ENCODE peak calls at places on chromosomes 6 and 20, in nine cellular contexts. One of them, this sample, is unnamed.

GRCh38 chr20:43925215-43925614 is 10.6 kb downstream of the TOX2 start:
- DNase-seq in IMR-90: no peak
- DNase-seq in GM13976: peak; percentile 53
- DNase-seq in nephron progenitor cell: no peak
- DNase-seq in AG09319: no peak
- DNase-seq in progenitor cell of endocrine pancreas: no peak
- DNase-seq in transverse colon: no peak
- DNase-seq in body of pancreas: no peak
- DNase-seq in neural progenitor cell: no peak
- DNase-seq in this sample: no peak

GRCh38 chr6:158213925-158214674 is 46.0 kb downstream of the GTF2H5 start:
- DNase-seq in transverse colon: peak; percentile 70
- DNase-seq in GM13976: peak; percentile 80
- DNase-seq in IMR-90: peak; percentile 83
- DNase-seq in neural progenitor cell: peak; percentile 78
- DNase-seq in progenitor cell of endocrine pancreas: peak; percentile 21
- DNase-seq in nephron progenitor cell: peak; percentile 43
- DNase-seq in body of pancreas: peak; percentile 74
- DNase-seq in AG09319: no peak
- DNase-seq in this sample: peak; percentile 80

GRCh38 chr6:166112580-166112979 is 55.1 kb downstream of the TBXT start:
- DNase-seq in GM13976: no peak
- DNase-seq in AG09319: no peak
- DNase-seq in neural progenitor cell: no peak
- DNase-seq in transverse colon: no peak
- DNase-seq in nephron progenitor cell: no peak
- DNase-seq in IMR-90: peak; percentile 53
- DNase-seq in progenitor cell of endocrine pancreas: no peak
- DNase-seq in body of pancreas: no peak
- DNase-seq in this sample: peak; percentile 76

GRCh38 chr6:160275511-160276003 is 16.9 kb upstream of the SLC22A2 start:
- DNase-seq in neural progenitor cell: no peak
- DNase-seq in AG09319: no peak
- DNase-seq in IMR-90: no peak
- DNase-seq in GM13976: no peak
- DNase-seq in progenitor cell of endocrine pancreas: no peak
- DNase-seq in nephron progenitor cell: no peak
- DNase-seq in transverse colon: no peak
- DNase-seq in body of pancreas: no peak
- DNase-seq in this sample: no peak

GRCh38 chr6:146433881-146434741 is 109.5 kb upstream of the RAB32 start:
- DNase-seq in IMR-90: no peak
- DNase-seq in progenitor cell of endocrine pancreas: no peak
- DNase-seq in body of pancreas: peak; percentile 27
- DNase-seq in AG09319: no peak
- DNase-seq in nephron progenitor cell: peak; percentile 41
- DNase-seq in transverse colon: no peak
- DNase-seq in neural progenitor cell: peak; percentile 64
- DNase-seq in GM13976: peak; percentile 8
- DNase-seq in this sample: no peak

GRCh38 chr20:58277578-58278344 is 31.8 kb upstream of the RAB22A start:
- DNase-seq in body of pancreas: no peak
- DNase-seq in progenitor cell of endocrine pancreas: no peak
- DNase-seq in transverse colon: no peak
- DNase-seq in neural progenitor cell: no peak
- DNase-seq in GM13976: no peak
- DNase-seq in AG09319: no peak
- DNase-seq in nephron progenitor cell: no peak
- DNase-seq in IMR-90: no peak
- DNase-seq in this sample: no peak

GRCh38 chr20:49508435-49509199 is 26.1 kb upstream of the KCNB1 start:
- DNase-seq in neural progenitor cell: peak; percentile 76
- DNase-seq in IMR-90: peak; percentile 45
- DNase-seq in progenitor cell of endocrine pancreas: no peak
- DNase-seq in AG09319: no peak
- DNase-seq in body of pancreas: peak; percentile 12
- DNase-seq in transverse colon: no peak
- DNase-seq in nephron progenitor cell: peak; percentile 28
- DNase-seq in GM13976: peak; percentile 73
- DNase-seq in this sample: peak; percentile 57

GRCh38 chr6:47097092-47097945 is 55.2 kb upstream of the ADGRF1 start:
- DNase-seq in IMR-90: peak; percentile 85
- DNase-seq in GM13976: peak; percentile 61
- DNase-seq in neural progenitor cell: peak; percentile 76
- DNase-seq in progenitor cell of endocrine pancreas: peak; percentile 40
- DNase-seq in body of pancreas: peak; percentile 87
- DNase-seq in AG09319: peak; percentile 69
- DNase-seq in nephron progenitor cell: peak; percentile 48
- DNase-seq in transverse colon: peak; percentile 74
- DNase-seq in this sample: peak; percentile 87

GRCh38 chr6:33278392-33278741 is 1.4 kb downstream of the B3GALT4 start:
- DNase-seq in neural progenitor cell: no peak
- DNase-seq in nephron progenitor cell: no peak
- DNase-seq in AG09319: no peak
- DNase-seq in body of pancreas: no peak
- DNase-seq in IMR-90: no peak
- DNase-seq in GM13976: no peak
- DNase-seq in transverse colon: no peak
- DNase-seq in progenitor cell of endocrine pancreas: no peak
- DNase-seq in this sample: no peak

GRCh38 chr6:33280539-33280938 is 3.6 kb downstream of the B3GALT4 start:
- DNase-seq in body of pancreas: no peak
- DNase-seq in transverse colon: no peak
- DNase-seq in nephron progenitor cell: no peak
- DNase-seq in neural progenitor cell: no peak
- DNase-seq in IMR-90: no peak
- DNase-seq in progenitor cell of endocrine pancreas: no peak
- DNase-seq in AG09319: no peak
- DNase-seq in GM13976: no peak
- DNase-seq in this sample: no peak

GRCh38 chr6:33278810-33279209 is 1.9 kb downstream of the B3GALT4 start:
- DNase-seq in GM13976: no peak
- DNase-seq in transverse colon: no peak
- DNase-seq in IMR-90: no peak
- DNase-seq in progenitor cell of endocrine pancreas: no peak
- DNase-seq in neural progenitor cell: no peak
- DNase-seq in nephron progenitor cell: no peak
- DNase-seq in AG09319: no peak
- DNase-seq in body of pancreas: no peak
- DNase-seq in this sample: no peak

GRCh38 chr6:33279257-33279695 is 2.4 kb downstream of the B3GALT4 start:
- DNase-seq in progenitor cell of endocrine pancreas: no peak
- DNase-seq in transverse colon: no peak
- DNase-seq in nephron progenitor cell: no peak
- DNase-seq in GM13976: no peak
- DNase-seq in IMR-90: no peak
- DNase-seq in body of pancreas: no peak
- DNase-seq in neural progenitor cell: no peak
- DNase-seq in AG09319: no peak
- DNase-seq in this sample: no peak

DNA sequence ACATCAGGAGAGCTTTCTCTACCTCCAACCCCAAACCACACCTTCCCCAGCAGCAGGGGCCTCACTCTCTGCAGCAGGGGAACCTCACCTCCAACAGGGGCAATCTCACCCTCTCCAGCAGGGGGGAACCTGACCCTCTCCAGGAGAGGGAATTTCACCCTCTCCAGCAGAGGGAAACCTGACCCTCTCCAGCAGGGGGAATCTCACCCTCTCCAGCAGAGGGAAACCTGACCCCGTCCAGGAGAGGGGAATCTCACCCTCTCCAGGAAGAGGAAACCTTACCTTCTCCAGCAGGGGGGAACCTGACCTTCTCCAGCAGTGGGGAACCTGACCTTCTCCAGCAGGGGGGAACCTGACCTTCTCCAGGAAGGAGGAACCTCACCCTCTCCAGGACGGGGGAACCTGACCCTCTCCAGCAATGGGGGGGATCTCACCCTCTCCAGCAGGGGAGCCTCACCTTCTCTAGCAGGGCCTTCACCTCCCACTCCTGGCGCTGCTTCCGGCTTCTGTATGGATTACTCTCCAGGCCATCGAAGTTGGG is 3.1 kb downstream of the B3GALT4 start:
- DNase-seq in nephron progenitor cell: peak; percentile 58
- DNase-seq in IMR-90: peak; percentile 64
- DNase-seq in transverse colon: no peak
- DNase-seq in body of pancreas: no peak
- DNase-seq in GM13976: no peak
- DNase-seq in AG09319: no peak
- DNase-seq in progenitor cell of endocrine pancreas: peak; percentile 42
- DNase-seq in neural progenitor cell: peak; percentile 56
- DNase-seq in this sample: peak; percentile 74
- TF ChIP-seq CTCF in nephron progenitor cell: peak; percentile 56
- TF ChIP-seq CTCF in IMR-90: peak; percentile 83
- TF ChIP-seq CTCF in transverse colon: peak; percentile 67
- TF ChIP-seq CTCF in body of pancreas: peak; percentile 34
- TF ChIP-seq CTCF in GM13976: peak; percentile 6
- TF ChIP-seq CTCF in AG09319: peak; percentile 33
- TF ChIP-seq CTCF in progenitor cell of endocrine pancreas: peak; percentile 60
- TF ChIP-seq CTCF in neural progenitor cell: peak; percentile 52
- TF ChIP-seq CTCF in this sample: peak; percentile 72

GRCh38 chr20:1857403-1857941 is 37.7 kb upstream of the SIRPA start:
- DNase-seq in GM13976: no peak
- DNase-seq in AG09319: no peak
- DNase-seq in progenitor cell of endocrine pancreas: no peak
- DNase-seq in body of pancreas: no peak
- DNase-seq in IMR-90: no peak
- DNase-seq in transverse colon: no peak
- DNase-seq in nephron progenitor cell: no peak
- DNase-seq in neural progenitor cell: no peak
- DNase-seq in this sample: no peak
- TF ChIP-seq CTCF in GM13976: no peak
- TF ChIP-seq CTCF in AG09319: no peak
- TF ChIP-seq CTCF in progenitor cell of endocrine pancreas: no peak
- TF ChIP-seq CTCF in body of pancreas: no peak
- TF ChIP-seq CTCF in IMR-90: no peak
- TF ChIP-seq CTCF in transverse colon: no peak
- TF ChIP-seq CTCF in nephron progenitor cell: no peak
- TF ChIP-seq CTCF in neural progenitor cell: no peak
- TF ChIP-seq CTCF in this sample: no peak

GRCh38 chr6:5261545-5262109 is 314 bp downstream of the FARS2 start:
- DNase-seq in body of pancreas: no peak
- DNase-seq in IMR-90: no peak
- DNase-seq in GM13976: no peak
- DNase-seq in AG09319: no peak
- DNase-seq in nephron progenitor cell: no peak
- DNase-seq in neural progenitor cell: no peak
- DNase-seq in transverse colon: no peak
- DNase-seq in progenitor cell of endocrine pancreas: no peak
- DNase-seq in this sample: no peak

GRCh38 chr6:5259428-5259827 is 1.3 kb downstream of the LYRM4 start:
- DNase-seq in progenitor cell of endocrine pancreas: no peak
- DNase-seq in neural progenitor cell: no peak
- DNase-seq in IMR-90: no peak
- DNase-seq in AG09319: no peak
- DNase-seq in nephron progenitor cell: no peak
- DNase-seq in GM13976: no peak
- DNase-seq in body of pancreas: no peak
- DNase-seq in transverse colon: no peak
- DNase-seq in this sample: no peak

GRCh38 chr6:5257400-5257799 is 3.4 kb downstream of the LYRM4 start:
- DNase-seq in progenitor cell of endocrine pancreas: no peak
- DNase-seq in GM13976: no peak
- DNase-seq in AG09319: no peak
- DNase-seq in neural progenitor cell: no peak
- DNase-seq in body of pancreas: no peak
- DNase-seq in IMR-90: no peak
- DNase-seq in transverse colon: no peak
- DNase-seq in nephron progenitor cell: no peak
- DNase-seq in this sample: no peak

GRCh38 chr6:5260111-5260620 is 584 bp downstream of the LYRM4 start:
- DNase-seq in progenitor cell of endocrine pancreas: peak; percentile 41
- DNase-seq in nephron progenitor cell: peak; percentile 44
- DNase-seq in AG09319: no peak
- DNase-seq in transverse colon: peak; percentile 72
- DNase-seq in body of pancreas: peak; percentile 75
- DNase-seq in neural progenitor cell: peak; percentile 77
- DNase-seq in IMR-90: peak; percentile 39
- DNase-seq in GM13976: peak; percentile 82
- DNase-seq in this sample: peak; percentile 81

DNA sequence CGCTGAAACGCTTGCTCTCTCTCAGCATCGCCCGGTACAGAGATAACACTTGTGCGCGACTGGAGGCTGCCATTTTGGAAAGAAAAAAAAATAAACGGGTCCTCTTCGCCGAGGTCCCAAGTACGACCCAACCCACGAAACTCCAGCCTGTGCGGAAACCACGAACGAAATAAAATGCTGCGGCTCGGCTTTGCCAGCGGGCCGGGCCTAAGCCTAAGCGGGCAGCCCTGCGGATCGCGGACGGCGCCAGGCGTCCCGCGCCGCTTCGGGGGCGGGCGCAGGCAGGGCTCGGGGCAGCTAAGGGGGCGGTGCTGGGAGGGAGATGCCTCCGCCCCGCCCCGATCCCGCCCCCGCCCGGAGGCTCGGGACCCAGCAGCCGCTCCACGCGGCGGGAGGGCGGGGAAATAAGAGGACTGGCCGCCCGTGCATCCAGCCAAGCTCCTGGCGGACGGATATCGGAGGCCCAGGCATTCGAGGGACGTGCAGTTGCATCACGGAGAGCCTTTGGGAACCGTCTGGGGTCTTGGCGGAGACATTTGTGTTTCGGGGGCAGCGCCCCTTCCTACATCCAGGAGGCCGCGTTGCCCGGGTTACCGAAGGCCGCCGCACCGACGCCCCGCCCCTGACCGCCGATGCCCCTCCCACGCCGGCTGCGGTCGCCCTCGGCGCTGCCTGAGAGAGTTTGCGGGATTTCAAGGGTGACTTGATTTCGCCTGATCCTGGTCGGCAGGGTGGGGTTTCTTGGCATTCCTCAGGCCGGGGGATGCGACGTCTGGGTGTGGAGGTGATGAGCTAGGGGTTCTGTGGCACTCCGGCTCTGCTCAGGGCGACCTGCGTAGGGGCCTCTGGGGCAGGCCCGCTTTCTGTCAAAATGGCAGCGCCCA is at the start of the genes FARS2 and LYRM4:
- DNase-seq in nephron progenitor cell: peak; percentile 96
- DNase-seq in progenitor cell of endocrine pancreas: peak; percentile 81
- DNase-seq in GM13976: peak; percentile 95
- DNase-seq in IMR-90: peak; percentile 73
- DNase-seq in body of pancreas: peak; percentile 89
- DNase-seq in neural progenitor cell: peak; percentile 95
- DNase-seq in AG09319: peak; percentile 24
- DNase-seq in transverse colon: peak; percentile 91
- DNase-seq in this sample: peak; percentile 93
- TF ChIP-seq CTCF in nephron progenitor cell: peak; percentile 17
- TF ChIP-seq CTCF in progenitor cell of endocrine pancreas: peak; percentile 50
- TF ChIP-seq CTCF in GM13976: peak; percentile 12
- TF ChIP-seq CTCF in IMR-90: peak; percentile 13
- TF ChIP-seq CTCF in body of pancreas: no peak
- TF ChIP-seq CTCF in neural progenitor cell: peak; percentile 42
- TF ChIP-seq CTCF in AG09319: peak; percentile 14
- TF ChIP-seq CTCF in transverse colon: peak; percentile 79
- TF ChIP-seq CTCF in this sample: no peak

GRCh38 chr6:123803456-123803861 is 206 bp upstream of the NKAIN2 start:
- DNase-seq in progenitor cell of endocrine pancreas: no peak
- DNase-seq in AG09319: no peak
- DNase-seq in nephron progenitor cell: no peak
- DNase-seq in GM13976: no peak
- DNase-seq in transverse colon: no peak
- DNase-seq in neural progenitor cell: peak; percentile 68
- DNase-seq in body of pancreas: no peak
- DNase-seq in IMR-90: no peak
- DNase-seq in this sample: no peak

GRCh38 chr6:123801067-123801466 is 2.6 kb upstream of the NKAIN2 start:
- DNase-seq in nephron progenitor cell: no peak
- DNase-seq in GM13976: no peak
- DNase-seq in IMR-90: no peak
- DNase-seq in body of pancreas: no peak
- DNase-seq in neural progenitor cell: no peak
- DNase-seq in progenitor cell of endocrine pancreas: no peak
- DNase-seq in AG09319: no peak
- DNase-seq in transverse colon: no peak
- DNase-seq in this sample: no peak

GRCh38 chr6:123802697-123803455 is 789 bp upstream of the NKAIN2 start:
- DNase-seq in nephron progenitor cell: peak; percentile 91
- DNase-seq in body of pancreas: peak; percentile 78
- DNase-seq in AG09319: peak; percentile 27
- DNase-seq in IMR-90: peak; percentile 54
- DNase-seq in progenitor cell of endocrine pancreas: peak; percentile 86
- DNase-seq in transverse colon: peak; percentile 68
- DNase-seq in neural progenitor cell: peak; percentile 91
- DNase-seq in GM13976: peak; percentile 83
- DNase-seq in this sample: peak; percentile 88

GRCh38 chr6:123803862-123804681 is at the start of gene NKAIN2:
- DNase-seq in transverse colon: no peak
- DNase-seq in AG09319: no peak
- DNase-seq in body of pancreas: no peak
- DNase-seq in IMR-90: no peak
- DNase-seq in nephron progenitor cell: peak; percentile 70
- DNase-seq in neural progenitor cell: peak; percentile 82
- DNase-seq in GM13976: peak; percentile 29
- DNase-seq in progenitor cell of endocrine pancreas: peak; percentile 44
- DNase-seq in this sample: no peak

DNA sequence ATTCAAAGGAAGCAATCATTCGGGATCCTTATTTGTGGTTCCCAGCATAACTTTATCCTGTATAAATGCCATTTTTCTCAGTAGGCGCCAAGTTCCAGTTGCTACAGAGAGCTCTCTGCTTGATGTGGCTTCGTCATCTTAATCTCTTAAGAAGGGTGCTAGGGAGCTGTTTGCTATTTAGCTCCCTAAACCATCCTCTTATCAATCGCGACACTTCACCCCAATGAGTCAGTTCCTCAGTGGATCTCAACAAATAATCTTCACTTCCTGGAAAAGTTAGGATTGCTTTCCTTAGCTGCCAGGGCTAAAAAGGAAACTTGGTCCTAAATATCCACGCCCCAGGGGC is 1.3 kb upstream of the NKAIN2 start:
- DNase-seq in nephron progenitor cell: no peak
- DNase-seq in IMR-90: no peak
- DNase-seq in GM13976: no peak
- DNase-seq in transverse colon: no peak
- DNase-seq in body of pancreas: no peak
- DNase-seq in progenitor cell of endocrine pancreas: no peak
- DNase-seq in neural progenitor cell: no peak
- DNase-seq in AG09319: no peak
- DNase-seq in this sample: no peak
- TF ChIP-seq CTCF in nephron progenitor cell: no peak
- TF ChIP-seq CTCF in IMR-90: no peak
- TF ChIP-seq CTCF in GM13976: no peak
- TF ChIP-seq CTCF in transverse colon: no peak
- TF ChIP-seq CTCF in body of pancreas: no peak
- TF ChIP-seq CTCF in progenitor cell of endocrine pancreas: no peak
- TF ChIP-seq CTCF in neural progenitor cell: no peak
- TF ChIP-seq CTCF in AG09319: no peak
- TF ChIP-seq CTCF in this sample: no peak

This sample was measured in MCF 10A.